ENCODE peak calls at places on chromosome 20, in ten cellular contexts. L is ovary, F is testis, O is psoas muscle, S is astrocyte of the cerebellum, B is AG09309, D is mammary epithelial cell, T is OCI-LY7, W is H9, P is progenitor cell of endocrine pancreas. I is an unnamed sample.

GRCh38 chr20:10519361-10520048 is 84.4 kb downstream of the SLX4IP start:
- DNase-seq in L (no peak), F (no peak), O (no peak), S (no peak), B (no peak), D (peak; percentile 70), T (no peak), W (no peak), P (no peak), I (no peak)

GRCh38 chr20:9068896-9069663 is at the start of gene PLCB4:
- DNase-seq in L (no peak), F (peak; percentile 51), O (peak; percentile 42), S (no peak), B (no peak), D (peak; percentile 35), T (no peak), W (peak; percentile 57), P (peak; percentile 47), I (peak; percentile 75)

GRCh38 chr20:1528811-1529210 is 28.7 kb downstream of the SIRPD start:
- DNase-seq in L (no peak), F (no peak), O (no peak), S (no peak), B (no peak), D (peak; percentile 60), T (no peak), W (no peak), P (no peak), I (no peak)

GRCh38 chr20:61127311-61128044 is 124.6 kb upstream of the CDH4 start:
- DNase-seq in L (no peak), F (no peak), O (no peak), S (no peak), B (peak; percentile 16), D (peak; percentile 74), T (no peak), W (no peak), P (no peak), I (no peak)

GRCh38 chr20:56631318-56631989 is 2.3 kb downstream of the TFAP2C start:
- DNase-seq in L (no peak), F (no peak), O (no peak), S (no peak), B (no peak), D (peak; percentile 32), T (no peak), W (no peak), P (no peak), I (no peak)

GRCh38 chr20:45445805-45446562 is 23.6 kb upstream of the WFDC2 start:
- DNase-seq in L (no peak), F (no peak), O (no peak), S (no peak), B (no peak), D (peak; percentile 20), T (peak; percentile 48), W (peak; percentile 65), P (peak; percentile 43), I (no peak)

GRCh38 chr20:47263502-47264084 is 92.9 kb downstream of the ZMYND8 start:
- DNase-seq in L (no peak), F (no peak), O (no peak), S (no peak), B (no peak), D (no peak), T (peak; percentile 30), W (no peak), P (no peak), I (no peak)

GRCh38 chr20:64091762-64092161 is 7.6 kb upstream of the LKAAEAR1 start:
- DNase-seq in L (no peak), F (no peak), O (no peak), S (no peak), B (no peak), D (no peak), T (no peak), W (peak; percentile 54), P (no peak), I (no peak)

GRCh38 chr20:57614490-57615471 is 5.4 kb downstream of the ZBP1 start:
- DNase-seq in L (no peak), F (no peak), O (no peak), S (no peak), B (no peak), D (no peak), T (no peak), W (no peak), P (no peak), I (peak; percentile 55)

GRCh38 chr20:36885355-36885754 is 9.4 kb downstream of the TLDC2 start:
- DNase-seq in L (no peak), F (no peak), O (no peak), S (no peak), B (no peak), D (no peak), T (no peak), W (no peak), P (no peak), I (no peak)

GRCh38 chr20:63206878-63207277 is 9.1 kb downstream of the YTHDF1 start:
- DNase-seq in L (no peak), F (peak; percentile 50), O (no peak), S (peak; percentile 12), B (no peak), D (peak; percentile 64), T (no peak), W (no peak), P (no peak), I (no peak)

DNA sequence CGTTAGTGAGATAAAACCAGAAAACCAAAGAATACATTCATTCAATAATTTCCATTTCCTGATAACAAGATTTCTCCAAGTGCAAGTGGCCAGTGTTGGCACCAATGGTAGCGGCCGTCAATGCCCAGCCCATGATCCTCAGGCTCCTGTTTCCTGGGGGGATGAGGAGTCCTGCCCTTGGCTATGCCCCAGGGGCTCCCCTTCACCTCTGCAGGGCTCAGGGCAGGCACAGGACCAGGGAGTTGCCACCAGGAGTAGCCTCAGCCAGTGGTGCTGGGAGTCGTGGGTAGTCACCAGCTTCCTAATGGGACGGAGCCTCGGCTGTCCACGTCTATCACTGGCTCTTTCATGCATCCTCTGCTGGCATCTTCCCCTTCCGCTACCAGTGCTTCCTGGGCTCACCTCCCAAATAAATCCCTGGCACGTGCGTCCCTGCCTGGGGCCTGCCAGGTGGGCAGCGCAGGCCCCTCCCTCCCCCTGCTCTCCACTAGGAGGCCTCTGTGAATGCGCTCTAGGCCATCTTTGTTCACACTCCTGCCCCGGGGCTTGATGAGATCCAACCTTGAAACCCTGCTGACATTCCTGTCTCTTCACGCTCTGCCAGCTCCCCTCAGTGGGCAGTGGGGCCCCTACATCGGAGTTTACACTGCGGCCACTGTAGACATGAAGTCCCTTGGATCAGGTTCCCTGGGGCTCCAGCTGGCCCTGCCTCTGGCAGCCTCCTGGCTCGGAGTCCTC is 215.7 kb downstream of the SYNDIG1 start:
- DNase-seq in L (no peak), F (no peak), O (no peak), S (no peak), B (no peak), D (no peak), T (no peak), W (peak; percentile 54), P (no peak), I (no peak)
- TF ChIP-seq CTCF in L (no peak), F (no peak), O (no peak), S (no peak), B (no peak), D (no peak), T (no peak), W (peak; percentile 52), P (no peak), I (no peak)

GRCh38 chr20:33392016-33392415 is 9.3 kb downstream of the CDK5RAP1 start:
- DNase-seq in L (no peak), F (peak; percentile 43), O (no peak), S (peak; percentile 68), B (peak; percentile 73), D (no peak), T (no peak), W (no peak), P (no peak), I (no peak)

GRCh38 chr20:33393609-33394008 is 7.7 kb downstream of the CDK5RAP1 start:
- DNase-seq in L (no peak), F (no peak), O (no peak), S (no peak), B (no peak), D (no peak), T (no peak), W (no peak), P (no peak), I (no peak)

GRCh38 chr20:33399924-33400323 is 1.4 kb downstream of the CDK5RAP1 start:
- DNase-seq in L (no peak), F (no peak), O (no peak), S (no peak), B (no peak), D (no peak), T (no peak), W (no peak), P (no peak), I (no peak)

GRCh38 chr20:33394718-33395117 is 6.6 kb downstream of the CDK5RAP1 start:
- DNase-seq in L (no peak), F (peak; percentile 27), O (no peak), S (no peak), B (no peak), D (no peak), T (no peak), W (no peak), P (no peak), I (no peak)
- TF ChIP-seq CTCF in L (no peak), F (no peak), O (no peak), S (no peak), B (peak; percentile 7), D (no peak), T (peak; percentile 70), W (no peak), P (peak; percentile 15), I (no peak)

DNA sequence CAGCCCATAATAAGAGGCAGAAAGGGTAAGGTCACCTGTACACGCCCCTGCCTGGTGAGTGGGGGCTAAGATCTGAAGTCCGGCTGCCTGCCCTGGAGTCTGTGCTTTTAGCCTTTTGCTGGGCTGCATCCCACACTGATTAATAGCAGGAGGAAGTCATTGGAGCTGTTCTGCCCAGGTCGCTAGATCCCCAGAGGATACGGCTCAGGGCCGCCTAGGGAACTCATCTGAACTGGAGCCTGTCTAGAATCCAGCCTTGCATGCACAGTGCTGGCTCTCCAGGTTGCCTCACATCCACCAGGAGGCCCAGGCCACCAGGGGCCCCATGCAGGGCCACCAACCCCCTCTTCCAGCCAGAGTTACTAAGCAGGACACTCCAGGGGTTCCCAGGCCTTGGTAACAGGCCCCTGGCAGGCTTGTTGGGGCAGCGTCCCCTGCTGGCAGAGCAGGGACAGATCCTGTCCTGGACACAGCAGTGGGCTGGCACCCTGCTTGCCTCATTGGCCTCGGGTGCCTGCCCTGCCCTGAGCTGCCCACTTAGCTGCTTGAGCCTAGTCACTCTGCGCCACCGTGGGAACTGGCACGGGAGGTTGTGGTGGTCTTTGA is 35.3 kb downstream of the EFCAB8 start:
- DNase-seq in L (no peak), F (peak; percentile 65), O (no peak), S (no peak), B (no peak), D (no peak), T (peak; percentile 34), W (peak; percentile 85), P (no peak), I (no peak)
- TF ChIP-seq CTCF in L (no peak), F (peak; percentile 42), O (no peak), S (peak; percentile 47), B (peak; percentile 51), D (peak; percentile 47), T (peak; percentile 68), W (peak; percentile 98), P (peak; percentile 44), I (peak; percentile 54)

DNA sequence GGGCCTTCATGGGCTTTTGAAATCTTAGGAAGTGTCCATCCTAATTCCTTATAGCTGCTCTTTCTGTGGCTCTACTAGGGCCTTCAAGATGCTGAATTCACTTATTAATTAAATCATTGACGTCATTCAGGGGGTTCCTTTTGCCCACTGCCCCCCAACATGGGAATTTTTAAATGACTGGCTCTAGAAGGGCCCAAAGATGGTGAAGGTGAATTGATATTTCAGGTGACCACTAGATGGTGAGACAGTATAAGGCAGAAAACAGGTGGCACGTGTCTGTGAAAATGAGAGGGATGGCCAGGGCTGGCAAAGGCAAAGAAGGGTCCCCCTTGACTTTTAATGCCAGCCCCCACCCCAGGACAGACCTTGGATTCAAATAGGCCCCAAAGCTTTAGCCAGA is 11.8 kb downstream of the GNAS start:
- DNase-seq in L (no peak), F (no peak), O (no peak), S (no peak), B (no peak), D (no peak), T (peak; percentile 46), W (no peak), P (no peak), I (no peak)
- TF ChIP-seq CTCF in L (no peak), F (no peak), O (no peak), S (peak; percentile 12), B (peak; percentile 25), D (no peak), T (peak; percentile 76), W (peak; percentile 37), P (peak; percentile 19), I (peak; percentile 32)

I was measured in type B pancreatic cell.